ENCODE peak calls at places on chromosomes 16 and 17, in six cellular contexts. B is body of pancreas, P is adrenal gland, S is H54, N is K562, W is ovary. Z is an unnamed sample.

GRCh38 chr16:53131363-53132071 is 76.7 kb downstream of the CHD9 start:
- DNase-seq in B (peak; percentile 71), P (peak; percentile 81), S (peak; percentile 47), N (peak; percentile 57), W (peak; percentile 75), Z (peak; percentile 65)

GRCh38 chr17:32920293-32920692 is 7.7 kb upstream of the TMEM98 start:
- DNase-seq in B (no peak), P (no peak), S (no peak), N (no peak), W (no peak), Z (no peak)

GRCh38 chr17:76202516-76202915 is 37.8 kb downstream of the RNF157 start:
- DNase-seq in B (no peak), P (no peak), S (no peak), N (no peak), W (no peak), Z (no peak)

GRCh38 chr17:50066995-50067394 is 11.1 kb downstream of the ITGA3 start:
- DNase-seq in B (no peak), P (no peak), S (no peak), N (no peak), W (no peak), Z (no peak)

GRCh38 chr16:14487579-14487978 is 142.5 kb downstream of the PARN start:
- DNase-seq in B (no peak), P (no peak), S (no peak), N (peak; percentile 50), W (no peak), Z (peak; percentile 18)

GRCh38 chr17:6476834-6477210 is 32.6 kb downstream of the PIMREG start:
- DNase-seq in B (no peak), P (peak; percentile 76), S (no peak), N (peak; percentile 80), W (no peak), Z (peak; percentile 66)

GRCh38 chr16:20799599-20799998 is 6.7 kb downstream of the ERI2 start:
- DNase-seq in B (no peak), P (no peak), S (no peak), N (peak; percentile 29), W (no peak), Z (no peak)

GRCh38 chr16:48053346-48053745 is 102.4 kb downstream of the ABCC12 start:
- DNase-seq in B (no peak), P (peak; percentile 25), S (peak; percentile 32), N (no peak), W (peak; percentile 65), Z (no peak)

GRCh38 chr17:8326591-8327583 is 12.8 kb upstream of the ODF4 start:
- DNase-seq in B (peak; percentile 22), P (peak; percentile 53), S (no peak), N (peak; percentile 31), W (peak; percentile 58), Z (peak; percentile 59)
- TF ChIP-seq POLR2A in B (no peak), P (no peak), S (no peak), N (no peak), W (no peak), Z (no peak)

DNA sequence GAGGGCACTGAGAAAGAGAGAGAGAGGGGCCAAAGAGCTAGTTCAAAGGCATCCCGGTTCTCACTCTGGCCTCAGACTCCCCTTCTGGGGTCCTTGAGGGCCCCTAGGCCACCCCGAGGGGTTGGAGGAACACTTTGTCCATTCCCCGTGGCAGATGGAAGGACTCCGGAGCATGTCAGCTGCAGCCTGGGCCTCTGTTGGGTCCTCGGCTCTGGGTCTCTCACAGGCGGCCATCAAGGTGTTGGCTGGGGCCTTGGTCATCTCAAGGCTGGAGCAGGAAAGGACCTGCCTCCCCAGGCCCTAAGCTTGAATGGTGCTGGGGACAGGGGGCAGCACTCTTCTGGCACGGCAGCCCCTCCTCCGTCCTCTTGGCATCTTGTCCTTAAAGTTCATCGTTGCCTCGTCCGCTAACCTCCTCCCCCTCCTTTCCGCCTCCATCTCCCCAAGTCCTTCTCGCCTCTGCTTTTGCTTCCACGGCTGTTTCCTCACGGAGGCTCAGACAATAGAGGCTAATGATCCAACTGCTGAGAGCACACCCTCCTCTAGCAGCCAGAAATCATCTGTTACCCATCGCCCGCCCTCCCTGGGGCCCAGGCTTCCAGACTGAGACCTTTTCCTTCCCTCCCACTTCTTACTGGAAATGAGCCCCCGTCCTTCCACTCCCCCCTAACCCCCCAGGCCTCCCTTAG is 23.3 kb downstream of the CCR7 start:
- DNase-seq in B (no peak), P (no peak), S (no peak), N (no peak), W (no peak), Z (no peak)
- TF ChIP-seq POLR2A in B (no peak), P (no peak), S (no peak), N (no peak), W (peak; percentile 56), Z (no peak)

GRCh38 chr17:182164-182751 is 808 bp upstream of the DOC2B start:
- DNase-seq in B (peak; percentile 95), P (no peak), S (no peak), N (no peak), W (no peak), Z (no peak)

GRCh38 chr17:183021-183420 is 1.6 kb upstream of the DOC2B start:
- DNase-seq in B (peak; percentile 38), P (no peak), S (no peak), N (no peak), W (no peak), Z (no peak)

GRCh38 chr17:179721-180379 is 1.6 kb downstream of the DOC2B start:
- DNase-seq in B (no peak), P (no peak), S (no peak), N (no peak), W (no peak), Z (no peak)

GRCh38 chr17:180380-181212 is 854 bp downstream of the DOC2B start:
- DNase-seq in B (no peak), P (no peak), S (no peak), N (no peak), W (no peak), Z (no peak)

DNA sequence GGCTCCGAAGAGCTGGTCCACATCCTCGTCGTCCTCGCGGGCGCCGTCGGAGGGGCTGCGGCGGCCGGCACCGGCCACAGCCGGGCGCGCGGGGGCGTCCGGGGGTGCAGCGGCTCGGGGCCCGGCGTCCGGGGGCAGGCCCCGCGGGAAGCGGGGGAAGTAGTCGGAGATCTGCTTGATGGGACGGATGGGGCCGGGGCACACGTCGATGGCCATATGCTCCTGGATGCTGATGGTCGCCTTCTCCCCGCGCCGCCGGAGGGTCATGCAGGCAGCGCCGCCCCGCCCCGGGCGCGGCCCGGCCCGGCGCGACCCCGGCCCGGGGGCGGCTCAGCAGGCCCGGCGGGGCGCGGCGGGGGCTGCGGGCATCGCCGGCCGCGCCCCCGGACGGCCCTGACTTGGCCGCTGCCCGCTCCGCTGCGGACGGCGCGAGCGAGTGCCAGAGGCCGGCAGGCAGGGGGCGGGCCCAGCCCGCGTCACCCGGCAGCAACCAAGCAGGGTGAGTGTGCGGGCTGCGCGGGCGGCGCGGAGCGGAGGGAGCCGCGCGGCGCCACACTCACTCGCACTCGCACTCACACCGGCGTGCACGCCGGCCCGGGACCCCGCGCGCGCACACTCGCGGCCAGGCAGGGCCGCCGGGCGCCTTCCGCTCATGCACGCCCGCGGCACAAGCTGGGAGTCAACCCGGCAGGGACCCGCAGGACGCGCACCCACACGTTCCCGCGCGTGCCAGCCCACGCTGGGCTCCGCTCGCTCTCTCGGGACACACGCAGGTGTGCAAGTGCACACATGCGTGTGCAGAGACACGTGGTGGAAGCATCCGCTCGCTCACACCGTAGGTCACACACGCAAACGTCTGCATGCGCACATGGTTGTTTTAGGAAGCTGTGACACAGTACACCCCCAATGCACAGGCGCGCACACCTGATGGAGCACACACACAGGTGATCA is at the start of gene DOC2B:
- DNase-seq in B (peak; percentile 69), P (peak; percentile 65), S (no peak), N (no peak), W (peak; percentile 70), Z (no peak)
- TF ChIP-seq POLR2A in B (no peak), P (no peak), S (no peak), N (no peak), W (no peak), Z (no peak)

GRCh38 chr16:57376313-57376818 is 4.1 kb downstream of the CX3CL1 start:
- DNase-seq in B (no peak), P (no peak), S (no peak), N (no peak), W (no peak), Z (no peak)

GRCh38 chr16:57374067-57374534 is 1.8 kb downstream of the CX3CL1 start:
- DNase-seq in B (peak; percentile 27), P (no peak), S (no peak), N (no peak), W (no peak), Z (no peak)

GRCh38 chr16:57371494-57372371 is 557 bp upstream of the CX3CL1 start:
- DNase-seq in B (peak; percentile 80), P (no peak), S (no peak), N (no peak), W (no peak), Z (no peak)

GRCh38 chr16:57373117-57373947 is 1.0 kb downstream of the CX3CL1 start:
- DNase-seq in B (no peak), P (no peak), S (no peak), N (no peak), W (no peak), Z (no peak)

GRCh38 chr16:57372372-57373116 is at the start of gene CX3CL1:
- DNase-seq in B (peak; percentile 88), P (peak; percentile 42), S (no peak), N (no peak), W (peak; percentile 48), Z (no peak)
- TF ChIP-seq POLR2A in B (peak; percentile 88), P (peak; percentile 18), S (no peak), N (no peak), W (peak; percentile 44), Z (no peak)

GRCh38 chr16:3074860-3075545 is 9.6 kb downstream of the IL32 start:
- DNase-seq in B (peak; percentile 38), P (no peak), S (no peak), N (peak; percentile 24), W (no peak), Z (no peak)
- TF ChIP-seq POLR2A in B (peak; percentile 15), P (no peak), S (no peak), N (no peak), W (no peak), Z (no peak)

GRCh38 chr16:30526823-30527634 is 663 bp upstream of the ZNF768 start:
- DNase-seq in B (peak; percentile 99), P (peak; percentile 99), S (peak; percentile 97), N (peak; percentile 99), W (peak; percentile 99), Z (peak; percentile 99)
- TF ChIP-seq POLR2A in B (peak; percentile 91), P (peak; percentile 42), S (no peak), N (peak; percentile 91), W (peak; percentile 68), Z (peak; percentile 91)